ENCODE peak calls at places on chromosomes 2 and 18, in seven cellular contexts. P, J, D, H, M, Z and Y are unnamed samples. For H3K36me3 and H3K27me3, the result is how much of the 10 kb centered on the place peaks cover.

GRCh38 chr2:118847447-118848172 is at the start of gene EN1:
- DNase-seq in M (no peak), Z (peak), J (peak), P (peak), H (no peak), D (no peak), Y (peak)

GRCh38 chr2:190683802-190684201 is 34.9 kb downstream of the NAB1 start:
- DNase-seq in J (no peak), D (no peak), Z (peak), P (peak), H (no peak), M (no peak), Y (no peak)

GRCh38 chr2:20692081-20692480 is 25.1 kb downstream of the GDF7 start:
- DNase-seq in Z (no peak), P (no peak), H (no peak), J (no peak), M (no peak), D (no peak), Y (no peak)

GRCh38 chr18:59996370-59996966 is 96.7 kb downstream of the PMAIP1 start:
- DNase-seq in Z (peak), J (peak), M (peak), D (no peak), H (no peak), P (peak), Y (peak)

GRCh38 chr2:10900216-10901109 is 11.3 kb upstream of the KCNF1 start:
- DNase-seq in H (no peak), Z (peak), D (no peak), P (peak), M (no peak), J (no peak), Y (peak)

GRCh38 chr2:10333247-10333613 is 30.5 kb downstream of the HPCAL1 start:
- DNase-seq in J (no peak), H (no peak), D (no peak), Z (no peak), P (no peak), M (no peak), Y (no peak)

GRCh38 chr2:85106489-85107180 is 26.6 kb upstream of the TCF7L1 start:
- DNase-seq in P (peak), Z (peak), M (no peak), D (no peak), J (no peak), H (no peak), Y (peak)

GRCh38 chr2:181552808-181553207 is 95.6 kb downstream of the ITGA4 start:
- DNase-seq in H (no peak), P (no peak), Z (peak), J (no peak), M (no peak), D (no peak), Y (no peak)

GRCh38 chr18:12411456-12411855 is 3.7 kb downstream of the PRELID3A start:
- DNase-seq in Z (no peak), H (no peak), J (no peak), D (no peak), M (no peak), P (no peak), Y (no peak)

GRCh38 chr2:236919209-236919608 is 166.5 kb upstream of the COPS8 start:
- DNase-seq in M (no peak), P (peak), J (no peak), H (no peak), Z (peak), D (no peak), Y (peak)

GRCh38 chr18:52341617-52342381 is 1.8 kb downstream of the DCC start:
- DNase-seq in P (no peak), H (no peak), Z (no peak), M (no peak), D (no peak), J (peak), Y (no peak)

GRCh38 chr2:190996947-190997346 is 17.0 kb downstream of the STAT1 start:
- DNase-seq in D (peak), J (no peak), M (no peak), H (no peak), Z (no peak), P (no peak), Y (no peak)

GRCh38 chr2:86632672-86633071 is 9.0 kb upstream of the RNF103 start:
- DNase-seq in M (no peak), P (no peak), H (no peak), J (no peak), Z (peak), D (no peak), Y (no peak)

GRCh38 chr2:36137612-36138011 is 218.0 kb upstream of the CRIM1 start:
- DNase-seq in J (no peak), M (peak), H (no peak), P (no peak), D (no peak), Z (no peak), Y (no peak)

GRCh38 chr2:154375625-154376020 is 322.9 kb upstream of the KCNJ3 start:
- DNase-seq in H (no peak), D (no peak), J (peak), M (no peak), Z (peak), P (no peak), Y (no peak)

GRCh38 chr2:26298286-26298637 is 47.7 kb upstream of the SELENOI start:
- DNase-seq in P (no peak), Z (no peak), J (peak), M (no peak), H (no peak), D (no peak), Y (no peak)

GRCh38 chr2:58341047-58341446 is 99.9 kb upstream of the FANCL start:
- DNase-seq in H (no peak), M (no peak), P (no peak), J (no peak), Z (no peak), D (no peak), Y (no peak)

GRCh38 chr2:127422631-127423475 is 4.6 kb downstream of the PROC start:
- DNase-seq in Z (no peak), P (no peak), H (no peak), J (peak), M (no peak), D (peak), Y (no peak)

GRCh38 chr2:147679664-147680502 is 164.9 kb upstream of the ACVR2A start:
- DNase-seq in P (peak), D (no peak), Z (no peak), M (no peak), J (no peak), H (no peak), Y (peak)

GRCh38 chr2:54561795-54562592 is 105.9 kb downstream of the SPTBN1 start:
- DNase-seq in Z (no peak), P (no peak), H (no peak), D (no peak), J (no peak), M (no peak), Y (no peak)
- H3K4me3 ChIP-seq in Z (peak), P (no peak), H (peak), D (no peak), J (no peak), M (peak), Y (no peak)

DNA sequence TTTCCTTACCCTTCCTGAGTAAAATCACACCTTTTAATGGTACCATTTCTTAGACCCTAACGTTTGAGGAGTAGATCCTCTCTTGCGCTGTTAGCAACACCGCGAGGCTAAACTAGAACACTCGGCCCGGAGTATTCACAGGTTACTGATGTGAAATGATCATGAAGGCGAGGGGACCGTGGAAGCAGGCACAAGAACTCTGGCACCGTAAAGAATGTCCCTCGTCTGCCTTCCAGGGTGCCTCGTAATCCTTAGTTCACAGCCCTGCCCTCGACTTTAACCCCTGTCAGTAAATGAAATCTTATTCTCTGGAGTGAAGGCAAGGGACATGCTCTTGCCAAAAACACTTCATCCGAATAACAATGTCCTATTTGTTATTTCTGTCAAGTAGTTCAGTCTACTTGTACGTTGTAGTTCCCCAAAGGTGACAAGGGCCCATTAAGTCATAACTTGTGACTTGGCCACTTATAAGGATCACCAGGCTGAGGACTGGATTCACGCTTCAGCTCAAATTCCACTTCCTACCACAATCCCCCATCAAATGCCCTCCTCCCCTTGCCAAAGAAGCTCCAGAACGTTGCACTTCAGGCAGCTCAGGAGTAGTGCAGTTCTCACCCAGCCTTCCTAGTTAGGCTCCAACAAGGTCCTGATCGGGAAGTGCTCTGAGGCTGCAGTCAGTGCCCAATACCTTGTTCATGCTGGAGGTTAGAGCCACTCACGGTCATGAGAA is 43.3 kb upstream of the ITM2C start:
- DNase-seq in H (no peak), D (no peak), P (no peak), Z (no peak), J (peak), M (no peak), Y (no peak)
- H3K36me3 ChIP-seq in H (under half), D (half or more), P (under half), Z (under half), J (under half), M (under half), Y (under half)

GRCh38 chr2:5693288-5694015 is 1.3 kb downstream of the SOX11 start:
- DNase-seq in Z (no peak), D (no peak), J (peak), M (no peak), H (no peak), P (peak), Y (no peak)
- H3K27me3 ChIP-seq in Z (under half), D (half or more), J (under half), M (under half), H (under half), P (under half), Y (half or more)

GRCh38 chr18:27604583-27604982 is 419.5 kb upstream of the CHST9 start:
- DNase-seq in P (peak), J (no peak), H (no peak), Z (peak), D (no peak), M (no peak), Y (no peak)

GRCh38 chr18:27599202-27599829 is 414.2 kb upstream of the CHST9 start:
- DNase-seq in J (peak), D (no peak), P (peak), H (no peak), M (peak), Z (peak), Y (peak)

GRCh38 chr18:27595121-27595848 is 410.2 kb upstream of the CHST9 start:
- DNase-seq in M (no peak), P (no peak), Z (no peak), H (no peak), D (no peak), J (no peak), Y (no peak)

GRCh38 chr18:27602092-27602491 is 417.0 kb upstream of the CHST9 start:
- DNase-seq in D (no peak), Z (no peak), J (no peak), M (no peak), H (no peak), P (no peak), Y (no peak)

GRCh38 chr18:27600245-27600644 is 415.1 kb upstream of the CHST9 start:
- DNase-seq in D (no peak), P (no peak), M (no peak), J (no peak), H (no peak), Z (no peak), Y (no peak)
- H3K4me3 ChIP-seq in D (no peak), P (no peak), M (no peak), J (no peak), H (no peak), Z (no peak), Y (no peak)

GRCh38 chr2:241608881-241609280 is 28.1 kb downstream of the THAP4 start:
- DNase-seq in D (no peak), H (no peak), J (no peak), Z (no peak), M (no peak), P (no peak), Y (no peak)
- H3K36me3 ChIP-seq in D (under half), H (under half), J (under half), Z (under half), M (under half), P (under half), Y (under half)

DNA sequence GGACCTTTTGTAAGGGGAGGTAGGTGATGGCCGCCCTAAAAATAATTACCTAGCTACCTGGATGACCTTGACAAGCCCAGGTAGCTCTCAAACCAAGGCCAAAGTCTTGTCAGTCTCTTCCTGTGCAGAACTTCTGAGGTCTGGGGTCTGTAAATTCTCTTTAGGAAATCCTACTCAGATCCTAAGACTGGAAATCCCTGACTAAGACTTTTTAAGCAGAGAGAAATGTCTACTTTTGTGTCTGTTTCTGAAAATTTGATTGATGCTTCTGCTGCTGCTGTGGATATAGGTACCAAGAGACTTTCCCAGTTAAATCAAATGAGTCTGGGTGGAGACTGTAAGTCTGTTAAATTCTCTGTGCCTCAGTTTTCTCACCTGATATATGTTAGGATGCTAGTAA is 36.9 kb upstream of the SIX3 start:
- DNase-seq in D (no peak), J (no peak), M (no peak), Z (no peak), H (no peak), P (no peak), Y (no peak)
- H3K27me3 ChIP-seq in D (under half), J (under half), M (under half), Z (under half), H (under half), P (under half), Y (under half)

GRCh38 chr2:150484461-150484931 is 3.0 kb downstream of the RND3 start:
- DNase-seq in H (no peak), M (no peak), Z (peak), J (peak), P (peak), D (no peak), Y (peak)
- H3K4me3 ChIP-seq in H (no peak), M (peak), Z (peak), J (peak), P (peak), D (peak), Y (peak)

GRCh38 chr2:1655461-1655860 is 88.9 kb downstream of the PXDN start:
- DNase-seq in P (no peak), H (no peak), D (no peak), Z (no peak), M (no peak), J (no peak), Y (no peak)

GRCh38 chr2:1654696-1655374 is 89.5 kb downstream of the PXDN start:
- DNase-seq in M (no peak), P (no peak), Z (no peak), J (no peak), D (no peak), H (no peak), Y (peak)

GRCh38 chr2:1656961-1657841 is 87.1 kb downstream of the PXDN start:
- DNase-seq in M (peak), D (no peak), J (no peak), H (no peak), P (no peak), Z (no peak), Y (no peak)

GRCh38 chr2:1658394-1659151 is 85.7 kb downstream of the PXDN start:
- DNase-seq in D (no peak), J (no peak), H (no peak), M (no peak), P (no peak), Z (no peak), Y (no peak)

DNA sequence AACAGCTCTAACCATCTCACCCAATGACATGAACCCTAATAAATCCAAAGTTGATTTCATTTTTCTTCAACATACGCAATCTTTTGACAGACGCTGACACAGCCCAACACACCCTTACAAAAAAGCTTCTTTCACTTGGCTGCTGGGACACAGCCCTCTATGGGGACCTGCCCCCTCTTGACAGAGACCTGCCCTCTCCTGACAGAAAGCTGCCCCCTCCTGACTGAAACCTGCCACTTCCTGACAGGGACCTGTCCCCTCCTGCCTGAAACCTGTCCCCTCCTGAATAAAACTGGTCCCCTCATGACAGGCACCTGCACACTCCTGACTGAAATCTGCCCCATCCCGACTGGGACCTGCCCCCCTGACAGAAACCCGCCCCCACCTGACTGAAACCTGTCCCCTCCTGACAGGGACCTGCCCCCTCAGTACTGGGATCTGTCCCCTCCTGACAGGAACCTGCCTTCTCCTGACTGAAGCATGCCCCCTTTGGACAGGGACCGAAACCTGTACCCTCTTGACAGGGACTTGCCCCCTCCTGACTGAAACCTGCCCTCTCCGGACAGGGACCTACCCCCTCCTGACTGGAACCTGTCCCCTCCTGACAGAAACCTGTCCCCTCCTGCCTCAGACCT is 87.9 kb downstream of the PXDN start:
- DNase-seq in Z (peak), J (peak), D (no peak), M (peak), P (no peak), H (no peak), Y (no peak)
- H3K36me3 ChIP-seq in Z (under half), J (under half), D (under half), M (under half), P (under half), H (under half), Y (half or more)

DNA sequence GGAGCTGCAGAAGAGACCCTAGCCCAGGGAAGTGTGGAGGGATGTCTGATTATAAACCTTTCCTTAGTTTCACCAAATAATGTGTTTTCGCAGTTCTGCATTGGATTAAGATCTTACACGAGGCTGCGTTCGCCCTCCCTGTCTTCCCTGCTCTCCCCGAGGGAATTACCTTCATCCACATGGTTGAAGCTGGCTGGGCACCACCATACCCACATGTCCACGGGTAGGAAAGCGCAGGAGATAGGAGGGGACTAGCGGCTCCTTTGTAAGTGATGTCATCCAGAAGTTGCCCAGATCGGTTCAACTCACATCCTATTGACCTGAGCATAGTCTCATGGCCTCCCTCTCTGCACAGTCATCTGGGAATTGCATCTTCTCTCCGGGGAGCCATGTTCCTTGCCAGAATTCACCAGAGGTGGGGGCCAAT is 1.1 kb downstream of the TTL start:
- DNase-seq in H (peak), Z (peak), M (no peak), J (peak), P (peak), D (no peak), Y (peak)
- H3K27me3 ChIP-seq in H (under half), Z (under half), M (under half), J (under half), P (under half), D (under half), Y (under half)

GRCh38 chr2:7867858-7868257 is 814.0 kb upstream of the ID2 start:
- DNase-seq in H (peak), D (no peak), J (no peak), M (no peak), Z (no peak), P (no peak), Y (no peak)
- H3K4me3 ChIP-seq in H (no peak), D (no peak), J (no peak), M (no peak), Z (no peak), P (no peak), Y (no peak)